ENCODE peak calls at places on chromosomes 13 and 19, in five cellular contexts. G is thoracic aorta, I is HCT116, Q is WTC11, V is RWPE1. H is an unnamed sample.

GRCh38 chr19:53553865-53554791 is 16.2 kb downstream of the ZNF331 start:
- DNase-seq in G (peak; percentile 56), I (no peak), Q (peak; percentile 52), V (peak; percentile 71), H (no peak)

GRCh38 chr13:25943666-25944065 is 108.2 kb downstream of the SHISA2 start:
- DNase-seq in G (no peak), I (no peak), Q (no peak), V (no peak), H (no peak)

GRCh38 chr13:113445791-113446487 is 7.3 kb downstream of the ADPRHL1 start:
- DNase-seq in G (no peak), I (no peak), Q (no peak), V (no peak), H (no peak)

GRCh38 chr19:45761714-45762113 is 7.3 kb downstream of the SIX5 start:
- DNase-seq in G (no peak), I (no peak), Q (no peak), V (no peak), H (no peak)

GRCh38 chr19:35936738-35937268 is 629 bp downstream of the LRFN3 start:
- DNase-seq in G (no peak), I (no peak), Q (no peak), V (no peak), H (no peak)

GRCh38 chr13:34076943-34077703 is 259.2 kb downstream of the RFC3 start:
- DNase-seq in G (no peak), I (peak; percentile 7), Q (no peak), V (peak; percentile 33), H (no peak)

GRCh38 chr13:90477194-90477593 is 870.3 kb upstream of the MIR17HG start:
- DNase-seq in G (no peak), I (no peak), Q (no peak), V (no peak), H (no peak)

GRCh38 chr19:41792513-41793413 is 3.6 kb upstream of the CEACAM3 start:
- DNase-seq in G (no peak), I (peak; percentile 58), Q (peak; percentile 74), V (no peak), H (no peak)

GRCh38 chr13:60836821-60837220 is 439.8 kb downstream of the TDRD3 start:
- DNase-seq in G (no peak), I (no peak), Q (no peak), V (no peak), H (no peak)

GRCh38 chr13:114144606-114145244 is 12.3 kb upstream of the RASA3 start:
- DNase-seq in G (no peak), I (no peak), Q (no peak), V (no peak), H (peak; percentile 51)

GRCh38 chr13:93956416-93956815 is 523.1 kb downstream of the DCT start:
- DNase-seq in G (no peak), I (no peak), Q (no peak), V (no peak), H (no peak)

GRCh38 chr13:93957371-93957770 is 522.1 kb downstream of the DCT start:
- DNase-seq in G (no peak), I (no peak), Q (no peak), V (no peak), H (no peak)

GRCh38 chr13:93948523-93948922 is 531.0 kb downstream of the DCT start:
- DNase-seq in G (no peak), I (no peak), Q (no peak), V (no peak), H (no peak)

GRCh38 chr13:93951153-93951552 is 528.3 kb downstream of the DCT start:
- DNase-seq in G (no peak), I (no peak), Q (no peak), V (no peak), H (no peak)

DNA sequence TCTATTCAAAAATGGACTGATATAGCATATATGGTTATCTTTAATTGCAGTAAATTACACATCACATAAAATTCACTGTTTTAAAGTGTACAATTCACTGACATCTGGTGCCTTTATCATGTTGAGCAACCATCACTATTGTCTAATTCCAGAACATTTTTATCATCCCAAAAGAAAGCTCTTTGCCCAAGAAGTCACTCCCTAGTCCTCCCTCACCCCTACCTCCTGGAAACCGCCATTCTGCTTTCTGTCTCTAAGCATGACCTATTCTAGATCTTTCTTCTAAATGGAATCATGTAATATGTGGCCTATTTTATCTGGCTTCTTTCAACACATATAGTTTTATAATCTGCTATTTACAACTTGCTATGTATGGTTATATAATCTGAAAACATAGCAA is 525.6 kb downstream of the DCT start:
- DNase-seq in G (no peak), I (no peak), Q (no peak), V (no peak), H (no peak)
- TF ChIP-seq CTCF in G (no peak), I (no peak), Q (no peak), V (no peak), H (no peak)

GRCh38 chr19:55703790-55704215 is 28.8 kb downstream of the EPN1 start:
- DNase-seq in G (no peak), I (peak; percentile 4), Q (peak; percentile 83), V (peak; percentile 15), H (no peak)

GRCh38 chr19:55702131-55702627 is 27.2 kb downstream of the EPN1 start:
- DNase-seq in G (no peak), I (no peak), Q (no peak), V (no peak), H (peak; percentile 43)

GRCh38 chr19:55700813-55701212 is 25.8 kb downstream of the EPN1 start:
- DNase-seq in G (no peak), I (no peak), Q (no peak), V (no peak), H (peak; percentile 59)

GRCh38 chr19:55705972-55706371 is 30.9 kb downstream of the EPN1 start:
- DNase-seq in G (no peak), I (no peak), Q (no peak), V (no peak), H (no peak)

GRCh38 chr19:55704494-55705245 is 29.6 kb downstream of the EPN1 start:
- DNase-seq in G (no peak), I (no peak), Q (no peak), V (no peak), H (no peak)
- TF ChIP-seq CTCF in G (no peak), I (no peak), Q (no peak), V (no peak), H (no peak)

DNA sequence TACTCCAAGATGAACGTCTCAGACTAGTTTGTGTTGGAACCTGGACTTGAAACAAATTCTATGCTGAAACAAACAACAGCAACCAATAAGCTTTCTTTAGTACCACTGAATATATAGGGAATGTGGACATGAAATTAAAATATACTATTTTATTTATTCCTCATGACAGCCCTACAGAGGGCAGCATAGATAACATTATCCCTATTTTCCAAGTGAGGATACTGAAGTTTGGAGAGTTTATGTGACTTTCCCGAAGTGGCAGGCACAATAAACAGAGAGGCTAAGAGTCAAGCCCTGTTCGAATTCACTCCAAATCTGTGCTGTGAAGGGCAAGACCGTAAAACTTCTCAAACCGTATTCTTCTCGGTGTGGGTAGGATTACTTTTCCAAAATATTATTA is 509.9 kb upstream of the GPC6 start:
- DNase-seq in G (no peak), I (no peak), Q (no peak), V (no peak), H (no peak)
- TF ChIP-seq CTCF in G (peak; percentile 45), I (no peak), Q (no peak), V (no peak), H (peak; percentile 82)

GRCh38 chr13:101982903-101983302 is 418.9 kb downstream of the FGF14 start:
- DNase-seq in G (no peak), I (no peak), Q (no peak), V (no peak), H (no peak)

GRCh38 chr13:101979825-101980224 is 422.0 kb downstream of the FGF14 start:
- DNase-seq in G (no peak), I (no peak), Q (no peak), V (no peak), H (no peak)

GRCh38 chr13:101972191-101972590 is 429.7 kb downstream of the FGF14 start:
- DNase-seq in G (no peak), I (no peak), Q (no peak), V (no peak), H (no peak)

GRCh38 chr13:101978546-101979315 is 423.1 kb downstream of the FGF14 start:
- DNase-seq in G (no peak), I (no peak), Q (no peak), V (no peak), H (no peak)

GRCh38 chr13:101977475-101977874 is 424.4 kb downstream of the FGF14 start:
- DNase-seq in G (no peak), I (no peak), Q (no peak), V (no peak), H (no peak)
- TF ChIP-seq CTCF in G (no peak), I (no peak), Q (no peak), V (no peak), H (no peak)

GRCh38 chr13:46378411-46378810 is 8.6 kb downstream of the RUBCNL start:
- DNase-seq in G (no peak), I (no peak), Q (no peak), V (no peak), H (no peak)

GRCh38 chr13:46373623-46374022 is 13.4 kb downstream of the RUBCNL start:
- DNase-seq in G (no peak), I (no peak), Q (no peak), V (no peak), H (no peak)

GRCh38 chr13:46380242-46380641 is 6.8 kb downstream of the RUBCNL start:
- DNase-seq in G (no peak), I (no peak), Q (no peak), V (no peak), H (no peak)

GRCh38 chr13:46374710-46375109 is 12.3 kb downstream of the RUBCNL start:
- DNase-seq in G (no peak), I (no peak), Q (no peak), V (no peak), H (no peak)

DNA sequence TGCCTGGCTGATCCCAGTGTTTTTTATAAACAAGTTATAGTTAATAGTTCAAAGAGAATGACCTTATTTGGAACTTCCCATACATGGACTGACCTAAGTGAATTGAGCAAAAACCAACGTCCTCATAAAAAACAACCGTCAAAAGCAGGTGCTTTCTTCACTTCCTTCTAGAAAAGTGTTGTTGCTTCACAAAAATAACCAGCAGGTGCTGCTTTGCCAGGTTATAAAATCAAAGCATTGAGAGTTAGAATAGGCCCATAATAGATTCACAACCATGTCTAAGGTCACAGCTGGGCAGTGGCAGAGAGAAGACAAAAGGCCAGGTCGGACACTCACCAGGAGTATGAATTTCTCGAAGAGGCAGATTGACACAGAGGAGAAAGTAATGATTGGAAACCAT is 9.5 kb downstream of the RUBCNL start:
- DNase-seq in G (no peak), I (no peak), Q (no peak), V (no peak), H (no peak)
- TF ChIP-seq CTCF in G (no peak), I (no peak), Q (no peak), V (no peak), H (no peak)

DNA sequence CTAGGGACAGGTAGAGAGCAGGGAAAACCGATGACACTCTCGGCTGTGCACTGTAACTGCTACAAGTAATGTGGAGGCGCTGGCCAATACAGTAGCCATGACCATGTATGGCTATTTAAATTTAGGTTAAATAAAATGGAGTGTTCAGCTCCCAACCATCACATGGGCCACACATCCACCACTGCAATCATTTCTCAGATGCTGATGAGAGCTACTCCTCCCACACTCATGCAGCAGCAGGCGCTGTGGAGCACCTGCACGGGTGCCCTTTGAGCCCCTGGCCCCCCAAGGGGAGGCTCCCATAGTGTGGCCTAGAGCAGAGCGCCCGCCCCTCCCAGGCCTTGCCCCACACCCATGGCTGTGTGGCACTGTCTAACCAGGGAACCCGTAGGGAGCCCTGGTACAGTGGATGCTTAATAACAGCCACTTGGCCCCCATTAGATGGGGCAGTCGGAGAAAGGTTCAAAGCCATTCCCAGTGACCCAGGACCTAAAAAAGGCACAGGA is 6.0 kb downstream of the ACP4 start:
- DNase-seq in G (no peak), I (no peak), Q (no peak), V (no peak), H (no peak)
- TF ChIP-seq CTCF in G (no peak), I (no peak), Q (no peak), V (no peak), H (no peak)

H was measured in chondrocyte.